ENCODE peak calls at places on chromosomes 4 and X, in seven cellular contexts. X is heart right ventricle, M is MM.1S, Y is Karpas-422, A is cardiac muscle cell, V is lower lobe of right lung, D is endothelial cell of umbilical vein. L is an unnamed sample.

GRCh38 chr4:134126161-134126560 is 75.4 kb downstream of the PABPC4L start:
- DNase-seq in X (no peak), M (no peak), Y (no peak), A (no peak), V (no peak), D (no peak), L (no peak)

GRCh38 chr4:55675196-55675793 is 39.2 kb upstream of the NMU start:
- DNase-seq in X (no peak), M (no peak), Y (no peak), A (no peak), V (no peak), D (no peak), L (no peak)

GRCh38 chr4:87011340-87012034 is 76.7 kb downstream of the AFF1 start:
- DNase-seq in X (peak; percentile 31), M (no peak), Y (no peak), A (peak; percentile 30), V (no peak), D (peak; percentile 93), L (peak; percentile 75)

GRCh38 chr4:135192746-135193535 is 991.4 kb upstream of the PABPC4L start:
- DNase-seq in X (no peak), M (no peak), Y (no peak), A (no peak), V (no peak), D (no peak), L (no peak)

GRCh38 chrX:44042731-44043130 is 69.5 kb upstream of the NDP start:
- DNase-seq in X (peak; percentile 3), M (no peak), Y (no peak), A (no peak), V (no peak), D (no peak), L (no peak)

GRCh38 chrX:10755477-10756334 is 135.3 kb upstream of the MID1 start:
- DNase-seq in X (no peak), M (no peak), Y (no peak), A (peak; percentile 80), V (no peak), D (peak; percentile 58), L (no peak)

GRCh38 chr4:58247792-58248191 is 1137.6 kb upstream of the IGFBP7 start:
- DNase-seq in X (no peak), M (peak; percentile 36), Y (no peak), A (peak; percentile 6), V (no peak), D (no peak), L (no peak)

GRCh38 chr4:30653291-30653690 is 66.9 kb upstream of the PCDH7 start:
- DNase-seq in X (no peak), M (no peak), Y (no peak), A (no peak), V (no peak), D (no peak), L (no peak)

DNA sequence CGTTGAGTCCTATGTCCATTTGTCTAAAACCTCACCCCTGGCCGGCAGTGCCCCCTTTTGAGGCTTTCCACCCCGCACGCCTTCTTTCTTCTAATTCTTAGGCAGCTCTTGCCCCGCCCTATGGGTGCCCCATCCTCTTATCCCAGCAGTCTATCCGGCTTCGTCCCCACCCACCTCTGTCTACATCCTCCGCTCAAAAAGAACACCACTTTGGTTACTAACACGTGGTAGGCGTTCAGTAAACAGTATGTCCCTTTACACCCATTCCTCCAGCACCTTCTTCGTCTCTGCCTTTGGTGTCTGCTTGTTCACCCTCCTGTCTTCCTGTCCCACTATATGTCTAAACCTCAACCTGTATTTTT is 39.2 kb downstream of the STARD8 start:
- DNase-seq in X (peak; percentile 25), M (no peak), Y (no peak), A (no peak), V (peak; percentile 53), D (no peak), L (no peak)
- H3K4me3 ChIP-seq in X (peak overlapping the region; percentile 49), M (peak overlapping the region; percentile 36), Y (no peak overlapping the region), A (peak overlapping the region; percentile 10), V (peak overlapping the region; percentile 53), D (peak overlapping the region; percentile 35), L (no peak overlapping the region)

GRCh38 chr4:24680746-24681145 is 96.4 kb upstream of the DHX15 start:
- DNase-seq in X (no peak), M (no peak), Y (no peak), A (no peak), V (no peak), D (no peak), L (no peak)
- H3K27ac ChIP-seq in X (no peak overlapping the region), M (no peak overlapping the region), Y (no peak overlapping the region), A (no peak overlapping the region), V (no peak overlapping the region), D (no peak overlapping the region), L (no peak overlapping the region)

DNA sequence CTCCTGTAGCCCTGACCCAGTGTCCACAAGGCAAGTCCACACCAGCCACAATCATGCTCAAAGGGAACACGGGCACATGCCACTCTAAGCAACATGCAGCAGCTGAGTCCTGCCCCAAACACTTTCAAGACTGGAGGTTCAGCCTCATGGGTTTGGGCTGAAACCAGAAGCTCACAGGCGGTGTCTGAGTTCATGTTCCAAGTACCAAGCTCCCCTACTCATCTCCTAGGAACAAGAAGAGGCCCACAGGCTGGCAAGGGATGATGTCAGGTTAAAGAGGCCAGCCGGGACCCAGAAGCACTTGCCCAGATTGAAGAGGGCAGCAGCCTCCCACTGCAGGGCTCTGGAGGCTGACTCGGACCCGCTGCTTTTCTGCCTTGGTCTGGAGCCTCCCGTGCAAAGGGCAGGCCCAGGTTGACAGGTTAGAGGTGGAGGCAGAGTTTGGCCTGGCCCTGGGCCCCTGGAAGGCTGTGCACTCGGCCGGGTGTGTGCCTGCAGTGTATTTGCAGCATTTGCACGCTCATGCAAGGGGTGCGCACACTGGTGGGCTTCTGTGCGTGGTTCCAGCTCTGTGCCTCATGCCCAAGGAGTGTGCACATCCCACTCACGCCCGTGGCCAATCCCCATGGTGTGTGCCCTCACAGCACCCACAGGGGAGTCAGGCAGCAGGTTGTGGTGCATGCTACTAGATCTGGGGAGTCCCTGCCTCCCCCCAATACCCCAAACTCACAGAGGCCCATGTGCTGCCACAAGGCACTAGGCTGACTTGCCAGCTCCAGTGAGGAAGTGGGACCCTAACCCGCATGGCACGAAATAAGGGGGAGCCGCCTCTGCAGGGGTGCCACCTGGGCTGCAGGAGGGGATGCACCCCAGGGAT is 2.4 kb downstream of the HMX1 start:
- DNase-seq in X (no peak), M (no peak), Y (no peak), A (no peak), V (no peak), D (no peak), L (no peak)
- H3K27me3 ChIP-seq in X (peaks cover 98% of the 10 kb centered on the region), M (peaks cover 68% of the 10 kb centered on the region), Y (no peaks in the 10 kb centered on the region), A (peaks cover 100% of the 10 kb centered on the region), V (peaks cover 90% of the 10 kb centered on the region), D (peaks cover 86% of the 10 kb centered on the region), L (peaks cover 28% of the 10 kb centered on the region)

GRCh38 chrX:84363674-84364073 is 138.6 kb downstream of the HDX start:
- DNase-seq in X (no peak), M (peak; percentile 41), Y (no peak), A (no peak), V (no peak), D (peak; percentile 28), L (no peak)
- H3K4me3 ChIP-seq in X (no peak overlapping the region), M (no peak overlapping the region), Y (peak overlapping the region; percentile 31), A (no peak overlapping the region), V (no peak overlapping the region), D (no peak overlapping the region), L (no peak overlapping the region)

GRCh38 chrX:30643313-30643821 is 9.9 kb upstream of the GK start:
- DNase-seq in X (no peak), M (no peak), Y (no peak), A (no peak), V (no peak), D (no peak), L (no peak)
- H3K27ac ChIP-seq in X (no peak overlapping the region), M (no peak overlapping the region), Y (no peak overlapping the region), A (no peak overlapping the region), V (peak overlapping the region; percentile 49), D (no peak overlapping the region), L (no peak overlapping the region)

GRCh38 chrX:78330540-78330939 is 3.1 kb upstream of the CYSLTR1 start:
- DNase-seq in X (no peak), M (no peak), Y (no peak), A (no peak), V (no peak), D (no peak), L (no peak)
- H3K27me3 ChIP-seq in X (peaks cover 26% of the 10 kb centered on the region), M (no peaks in the 10 kb centered on the region), Y (no peaks in the 10 kb centered on the region), A (no peaks in the 10 kb centered on the region), V (no peaks in the 10 kb centered on the region), D (no peaks in the 10 kb centered on the region), L (no peaks in the 10 kb centered on the region)

GRCh38 chrX:148500428-148501120 is at the start of gene AFF2:
- DNase-seq in X (peak; percentile 4), M (peak; percentile 47), Y (peak; percentile 87), A (peak; percentile 52), V (peak; percentile 49), D (peak; percentile 11), L (no peak)

GRCh38 chrX:148499638-148500427 is 584 bp upstream of the AFF2 start:
- DNase-seq in X (no peak), M (no peak), Y (no peak), A (no peak), V (peak; percentile 32), D (no peak), L (no peak)

GRCh38 chrX:148504412-148504950 is 4.1 kb downstream of the AFF2 start:
- DNase-seq in X (no peak), M (no peak), Y (no peak), A (peak; percentile 21), V (no peak), D (no peak), L (no peak)

GRCh38 chrX:148498067-148498466 is 2.4 kb upstream of the AFF2 start:
- DNase-seq in X (no peak), M (no peak), Y (no peak), A (no peak), V (no peak), D (no peak), L (no peak)

GRCh38 chrX:148501121-148502066 is 977 bp downstream of the AFF2 start:
- DNase-seq in X (peak; percentile 1), M (peak; percentile 11), Y (peak; percentile 76), A (peak; percentile 44), V (peak; percentile 43), D (no peak), L (no peak)
- H3K4me3 ChIP-seq in X (peak overlapping the region; percentile 44), M (peak overlapping the region; percentile 55), Y (peak overlapping the region; percentile 73), A (peak overlapping the region; percentile 78), V (peak overlapping the region; percentile 51), D (peak overlapping the region; percentile 41), L (peak overlapping the region; percentile 29)